ENCODE peak calls at places on chromosomes 2 and 18, in eight cellular contexts. I is nucleus accumbens; D is skeletal muscle cell; A is H9; P is AG10803; Y is midbrain; W is left lobe of liver; J is activated CD4-positive, CD25-positive, alpha-beta regulatory T cell treated with anti-CD3 and anti-CD28 coated beads, Interleukin-2, amount 50 U/mL, for 72 hours. Q is an unnamed sample.
A peak's percentile ranks its signal among the peaks of the same experiment; 100 is the strongest.

GRCh38 chr18:59052965-59053960 is 86.4 kb upstream of the SEC11C start:
- DNase-seq in J (no peak), P (peak; percentile 95), Y (no peak), D (no peak), W (no peak), I (no peak), A (no peak), Q (no peak)

GRCh38 chr2:238075397-238075796 is 14.6 kb downstream of the SCLY start:
- DNase-seq in J (no peak), D (no peak), A (no peak), P (no peak), I (no peak), Y (no peak), W (no peak), Q (no peak)

GRCh38 chr2:23637011-23637778 is 252.2 kb downstream of the KLHL29 start:
- DNase-seq in W (no peak), J (no peak), P (peak; percentile 70), A (no peak), Y (no peak), D (peak; percentile 46), I (no peak), Q (peak; percentile 48)

GRCh38 chr2:218622606-218623238 is 15.0 kb downstream of the PLCD4 start:
- DNase-seq in I (no peak), A (no peak), D (no peak), P (peak; percentile 25), J (no peak), Y (no peak), W (no peak), Q (no peak)

GRCh38 chr2:7878786-7879515 is 802.9 kb upstream of the ID2 start:
- DNase-seq in W (no peak), P (peak; percentile 9), Y (no peak), J (no peak), A (peak; percentile 90), I (no peak), D (no peak), Q (no peak)

GRCh38 chr2:217530399-217531100 is 472.2 kb downstream of the TNS1 start:
- DNase-seq in A (no peak), Y (no peak), D (no peak), I (no peak), P (no peak), J (no peak), W (peak; percentile 67), Q (no peak)

GRCh38 chr2:37934591-37935513 is 9.8 kb downstream of the RMDN2 start:
- DNase-seq in W (no peak), A (no peak), J (no peak), I (no peak), D (no peak), P (no peak), Y (no peak), Q (no peak)

GRCh38 chr2:30765876-30766470 is 41.3 kb downstream of the CAPN13 start:
- DNase-seq in D (no peak), W (no peak), P (no peak), Y (no peak), I (no peak), A (no peak), J (peak; percentile 8), Q (no peak)

GRCh38 chr2:117835990-117836760 is 21.7 kb downstream of the DDX18 start:
- DNase-seq in D (peak; percentile 39), W (peak; percentile 86), Y (peak; percentile 71), P (peak; percentile 83), I (peak; percentile 84), A (peak; percentile 88), J (peak; percentile 43), Q (peak; percentile 38)

GRCh38 chr2:135916232-135916631 is 40.0 kb upstream of the MCM6 start:
- DNase-seq in P (peak; percentile 35), W (no peak), Y (peak; percentile 73), I (no peak), J (no peak), A (no peak), D (no peak), Q (peak; percentile 27)

GRCh38 chr2:132760971-132761370 is 91.0 kb upstream of the LYPD1 start:
- DNase-seq in A (no peak), I (no peak), P (no peak), Y (no peak), W (no peak), J (no peak), D (no peak), Q (no peak)

GRCh38 chr2:60070851-60071250 is 482.6 kb downstream of the BCL11A start:
- DNase-seq in Y (no peak), P (no peak), D (no peak), J (no peak), I (no peak), W (no peak), A (no peak), Q (no peak)

GRCh38 chr18:9673296-9674251 is 34.5 kb upstream of the RAB31 start:
- DNase-seq in P (peak; percentile 89), J (no peak), W (peak; percentile 59), A (peak; percentile 57), Y (peak; percentile 35), I (no peak), D (no peak), Q (no peak)

GRCh38 chr2:6362671-6363450 is 502.8 kb downstream of the CMPK2 start:
- DNase-seq in D (no peak), Y (no peak), A (no peak), I (no peak), J (no peak), W (no peak), P (no peak), Q (no peak)

GRCh38 chr2:97931118-97931850 is 64.5 kb downstream of the TMEM131 start:
- DNase-seq in W (no peak), I (no peak), D (no peak), A (no peak), J (no peak), Y (no peak), P (no peak), Q (no peak)

GRCh38 chr2:196991061-196991460 is 64.6 kb upstream of the PGAP1 start:
- DNase-seq in A (no peak), D (no peak), P (no peak), I (no peak), J (no peak), W (no peak), Y (no peak), Q (no peak)

GRCh38 chr2:207513577-207514257 is 16.0 kb upstream of the CREB1 start:
- DNase-seq in D (peak; percentile 86), J (no peak), I (no peak), W (no peak), A (no peak), Y (no peak), P (peak; percentile 100), Q (no peak)

GRCh38 chr18:12399231-12399630 is 8.5 kb upstream of the PRELID3A start:
- DNase-seq in P (no peak), D (no peak), J (no peak), I (no peak), Y (no peak), W (no peak), A (no peak), Q (no peak)

GRCh38 chr2:120754067-120754960 is 18.6 kb downstream of the GLI2 start:
- DNase-seq in Y (no peak), J (no peak), P (no peak), A (no peak), I (no peak), D (no peak), W (peak; percentile 12), Q (no peak)

GRCh38 chr2:1819396-1819795 is 75.1 kb upstream of the PXDN start:
- DNase-seq in P (no peak), W (no peak), I (no peak), Y (no peak), A (no peak), D (no peak), J (no peak), Q (no peak)

GRCh38 chr2:202564226-202564625 is 70.5 kb upstream of the FAM117B start:
- DNase-seq in Y (no peak), A (no peak), I (no peak), P (no peak), J (no peak), W (no peak), D (peak; percentile 10), Q (no peak)

GRCh38 chr18:70421471-70421870 is 132.6 kb downstream of the SOCS6 start:
- DNase-seq in I (no peak), D (no peak), Y (no peak), W (no peak), J (no peak), P (no peak), A (no peak), Q (no peak)

GRCh38 chr2:115574667-115575066 is 1132.2 kb downstream of the DPP10 start:
- DNase-seq in A (no peak), J (no peak), I (no peak), Y (no peak), D (no peak), P (no peak), W (no peak), Q (no peak)

GRCh38 chr2:209472386-209472832 is 48.6 kb downstream of the MAP2 start:
- DNase-seq in I (no peak), W (no peak), P (peak; percentile 67), Y (no peak), A (no peak), J (no peak), D (peak; percentile 82), Q (no peak)

GRCh38 chr2:173037245-173038106 is 38.2 kb upstream of the MAP3K20 start:
- DNase-seq in J (no peak), A (no peak), W (no peak), I (no peak), P (no peak), D (no peak), Y (no peak), Q (no peak)

GRCh38 chr2:37085731-37086147 is 1.4 kb downstream of the GPATCH11 start:
- DNase-seq in I (no peak), Y (no peak), D (peak; percentile 17), A (no peak), W (no peak), J (no peak), P (peak; percentile 42), Q (no peak)

GRCh38 chr2:219443697-219444023 is 9.0 kb downstream of the SPEG start:
- DNase-seq in D (no peak), I (no peak), W (no peak), P (no peak), A (no peak), Y (no peak), J (no peak), Q (no peak)

Q was measured in cerebellum.